ENCODE peak calls at places on chromosomes 4 and X, in four cellular contexts. One of them, this sample, is unnamed.

GRCh38 chr4:1346781-1347409 is at the start of gene UVSSA:
- DNase-seq in GM23338: peak
- DNase-seq in body of pancreas: peak
- DNase-seq in NCI-H2081: peak
- DNase-seq in this sample: peak

GRCh38 chr4:56316011-56316650 is 71.2 kb downstream of the AASDH start:
- DNase-seq in GM23338: no peak
- DNase-seq in body of pancreas: no peak
- DNase-seq in NCI-H2081: no peak
- DNase-seq in this sample: no peak

GRCh38 chrX:101347859-101348451 is 587 bp downstream of the TIMM8A start:
- DNase-seq in GM23338: no peak
- DNase-seq in body of pancreas: no peak
- DNase-seq in NCI-H2081: no peak
- DNase-seq in this sample: no peak

GRCh38 chrX:47080215-47080914 is 2.1 kb downstream of the RGN start:
- DNase-seq in GM23338: no peak
- DNase-seq in body of pancreas: peak
- DNase-seq in NCI-H2081: no peak
- DNase-seq in this sample: no peak

GRCh38 chr4:5971077-5971447 is 47.2 kb downstream of the C4orf50 start:
- DNase-seq in GM23338: peak
- DNase-seq in body of pancreas: no peak
- DNase-seq in NCI-H2081: no peak
- DNase-seq in this sample: no peak

GRCh38 chr4:31370866-31371465 is 650.8 kb downstream of the PCDH7 start:
- DNase-seq in GM23338: peak
- DNase-seq in body of pancreas: no peak
- DNase-seq in NCI-H2081: peak
- DNase-seq in this sample: peak

GRCh38 chr4:119525771-119526712 is 102.6 kb downstream of the PDE5A start:
- DNase-seq in GM23338: no peak
- DNase-seq in body of pancreas: no peak
- DNase-seq in NCI-H2081: no peak
- DNase-seq in this sample: no peak

GRCh38 chr4:52983563-52984303 is 121.6 kb downstream of the RASL11B start:
- DNase-seq in GM23338: peak
- DNase-seq in body of pancreas: peak
- DNase-seq in NCI-H2081: peak
- DNase-seq in this sample: peak

GRCh38 chr4:83771113-83771705 is 235.3 kb downstream of the GPAT3 start:
- DNase-seq in GM23338: peak
- DNase-seq in body of pancreas: peak
- DNase-seq in NCI-H2081: peak
- DNase-seq in this sample: peak

GRCh38 chrX:68822641-68823410 is 6.0 kb upstream of the EFNB1 start:
- DNase-seq in GM23338: peak
- DNase-seq in body of pancreas: peak
- DNase-seq in NCI-H2081: no peak
- DNase-seq in this sample: no peak

GRCh38 chr4:93842512-93843252 is 14.1 kb downstream of the ATOH1 start:
- DNase-seq in GM23338: no peak
- DNase-seq in body of pancreas: peak
- DNase-seq in NCI-H2081: peak
- DNase-seq in this sample: no peak

GRCh38 chrX:44875185-44875489 is 2.1 kb downstream of the KDM6A start:
- DNase-seq in GM23338: no peak
- DNase-seq in body of pancreas: no peak
- DNase-seq in NCI-H2081: no peak
- DNase-seq in this sample: no peak

GRCh38 chr4:23923840-23924239 is 34.0 kb upstream of the PPARGC1A start:
- DNase-seq in GM23338: no peak
- DNase-seq in body of pancreas: no peak
- DNase-seq in NCI-H2081: peak
- DNase-seq in this sample: no peak

GRCh38 chrX:2697741-2698294 is 6.7 kb downstream of the CD99 start:
- DNase-seq in GM23338: no peak
- DNase-seq in body of pancreas: no peak
- DNase-seq in NCI-H2081: no peak
- DNase-seq in this sample: no peak

GRCh38 chr4:183905081-183905592 is at the start of gene STOX2:
- DNase-seq in GM23338: peak
- DNase-seq in body of pancreas: peak
- DNase-seq in NCI-H2081: peak
- DNase-seq in this sample: no peak

GRCh38 chrX:110745288-110745687 is 50.3 kb downstream of the CHRDL1 start:
- DNase-seq in GM23338: no peak
- DNase-seq in body of pancreas: no peak
- DNase-seq in NCI-H2081: no peak
- DNase-seq in this sample: no peak

GRCh38 chr4:100014616-100015015 is 64.5 kb upstream of the H2AZ1 start:
- DNase-seq in GM23338: no peak
- DNase-seq in body of pancreas: no peak
- DNase-seq in NCI-H2081: no peak
- DNase-seq in this sample: no peak

GRCh38 chr4:182143822-182144620 is 99.2 kb upstream of the TENM3 start:
- DNase-seq in GM23338: peak
- DNase-seq in body of pancreas: peak
- DNase-seq in NCI-H2081: peak
- DNase-seq in this sample: peak

GRCh38 chr4:67927251-67927650 is 36.0 kb downstream of the TMPRSS11A start:
- DNase-seq in GM23338: no peak
- DNase-seq in body of pancreas: no peak
- DNase-seq in NCI-H2081: no peak
- DNase-seq in this sample: no peak

GRCh38 chrX:114178126-114178525 is 405.8 kb upstream of the HTR2C start:
- DNase-seq in GM23338: no peak
- DNase-seq in body of pancreas: no peak
- DNase-seq in NCI-H2081: no peak
- DNase-seq in this sample: no peak

GRCh38 chr4:182795446-182796238 is 121.5 kb downstream of the DCTD start:
- DNase-seq in GM23338: no peak
- DNase-seq in body of pancreas: no peak
- DNase-seq in NCI-H2081: peak
- DNase-seq in this sample: no peak

This sample was measured in stromal cell of bone marrow.